ENCODE peak calls at places on chromosome 22, in five cellular contexts. Z is HepG2, M is spleen, N is brain microvascular endothelial cell, A is HCT116. J is an unnamed sample.

GRCh38 chr22:20563941-20564371 is 56.5 kb downstream of the MED15 start:
- DNase-seq in M (no peak), N (no peak), A (no peak), Z (no peak), J (no peak)

GRCh38 chr22:20227363-20227762 is 40.8 kb downstream of the RTN4R start:
- DNase-seq in M (no peak), Z (no peak), A (no peak), N (no peak), J (no peak)

GRCh38 chr22:43861529-43861928 is 784 bp downstream of the SULT4A1 start:
- DNase-seq in N (no peak), M (peak), Z (no peak), A (no peak), J (no peak)

GRCh38 chr22:20246368-20247009 is 21.6 kb downstream of the RTN4R start:
- DNase-seq in Z (no peak), M (no peak), N (no peak), A (no peak), J (no peak)

GRCh38 chr22:40235418-40235817 is 57.7 kb downstream of the TNRC6B start:
- DNase-seq in A (no peak), N (no peak), M (no peak), Z (no peak), J (no peak)

GRCh38 chr22:24952837-24953293 is 349 bp downstream of the KIAA1671 start:
- DNase-seq in Z (peak), M (peak), N (peak), A (peak), J (no peak)

GRCh38 chr22:41216984-41217383 is 11.9 kb downstream of the L3MBTL2 start:
- DNase-seq in Z (no peak), N (no peak), M (no peak), A (no peak), J (peak)

GRCh38 chr22:46245515-46245914 is 4.6 kb downstream of the CDPF1 start:
- DNase-seq in A (no peak), Z (no peak), M (no peak), N (no peak), J (no peak)

GRCh38 chr22:40718250-40719204 is 39.2 kb downstream of the MCHR1 start:
- DNase-seq in Z (no peak), A (no peak), N (no peak), M (no peak), J (no peak)

GRCh38 chr22:46009730-46010129 is 32.8 kb upstream of the WNT7B start:
- DNase-seq in A (no peak), N (no peak), M (peak), Z (no peak), J (peak)

GRCh38 chr22:41380993-41381328 is 781 bp upstream of the TEF start:
- DNase-seq in Z (peak), N (peak), A (peak), M (no peak), J (peak)

GRCh38 chr22:17931400-17931825 is 92.9 kb downstream of the MICAL3 start:
- DNase-seq in Z (no peak), A (no peak), N (no peak), M (no peak), J (no peak)

GRCh38 chr22:25451480-25452114 is 112.9 kb upstream of the GRK3 start:
- DNase-seq in Z (no peak), A (no peak), N (no peak), M (no peak), J (no peak)

GRCh38 chr22:48438791-48439559 is 1388.7 kb downstream of the BRD1 start:
- DNase-seq in N (no peak), M (no peak), A (no peak), Z (no peak), J (no peak)

GRCh38 chr22:35218079-35218478 is 39.2 kb upstream of the HMGXB4 start:
- DNase-seq in M (no peak), N (peak), A (no peak), Z (no peak), J (no peak)

GRCh38 chr22:39185601-39186012 is 33.1 kb upstream of the CBX7 start:
- DNase-seq in N (no peak), M (peak), A (no peak), Z (peak), J (no peak)

GRCh38 chr22:46571642-46572250 is 34.3 kb upstream of the CELSR1 start:
- DNase-seq in M (peak), N (no peak), A (no peak), Z (no peak), J (no peak)

GRCh38 chr22:25051983-25052710 is 99.6 kb downstream of the KIAA1671 start:
- DNase-seq in Z (peak), A (no peak), M (no peak), N (no peak), J (no peak)

GRCh38 chr22:27137809-27138400 is 480.5 kb downstream of the MIAT start:
- DNase-seq in A (no peak), Z (no peak), N (no peak), M (no peak), J (no peak)

GRCh38 chr22:24592144-24592845 is 578 bp downstream of the LRRC75B start:
- DNase-seq in Z (no peak), M (no peak), A (no peak), N (no peak), J (no peak)

GRCh38 chr22:38699784-38700183 is 959 bp downstream of the JOSD1 start:
- DNase-seq in Z (peak), M (no peak), A (no peak), N (no peak), J (no peak)

GRCh38 chr22:26681395-26681821 is 24.0 kb downstream of the MIAT start:
- DNase-seq in Z (no peak), A (no peak), N (peak), M (peak), J (no peak)

GRCh38 chr22:24053481-24054226 is 42.5 kb downstream of the CABIN1 start:
- DNase-seq in A (no peak), Z (no peak), M (no peak), N (no peak), J (no peak)

GRCh38 chr22:44885806-44886360 is 123.9 kb downstream of the PHF21B start:
- DNase-seq in N (no peak), Z (no peak), M (no peak), A (no peak), J (no peak)
- H3K27ac ChIP-seq in N (no peak), Z (no peak), M (no peak), A (no peak), J (no peak)

GRCh38 chr22:36469094-36469710 is 12.2 kb downstream of the TXN2 start:
- DNase-seq in M (no peak), Z (no peak), N (no peak), A (no peak), J (no peak)

GRCh38 chr22:36471341-36471821 is 10.1 kb downstream of the TXN2 start:
- DNase-seq in Z (no peak), N (peak), A (no peak), M (no peak), J (no peak)

GRCh38 chr22:36470994-36471331 is 10.5 kb downstream of the TXN2 start:
- DNase-seq in M (no peak), N (peak), Z (no peak), A (no peak), J (no peak)

GRCh38 chr22:36472689-36473088 is 8.8 kb downstream of the TXN2 start:
- DNase-seq in M (no peak), A (no peak), N (no peak), Z (no peak), J (no peak)

DNA sequence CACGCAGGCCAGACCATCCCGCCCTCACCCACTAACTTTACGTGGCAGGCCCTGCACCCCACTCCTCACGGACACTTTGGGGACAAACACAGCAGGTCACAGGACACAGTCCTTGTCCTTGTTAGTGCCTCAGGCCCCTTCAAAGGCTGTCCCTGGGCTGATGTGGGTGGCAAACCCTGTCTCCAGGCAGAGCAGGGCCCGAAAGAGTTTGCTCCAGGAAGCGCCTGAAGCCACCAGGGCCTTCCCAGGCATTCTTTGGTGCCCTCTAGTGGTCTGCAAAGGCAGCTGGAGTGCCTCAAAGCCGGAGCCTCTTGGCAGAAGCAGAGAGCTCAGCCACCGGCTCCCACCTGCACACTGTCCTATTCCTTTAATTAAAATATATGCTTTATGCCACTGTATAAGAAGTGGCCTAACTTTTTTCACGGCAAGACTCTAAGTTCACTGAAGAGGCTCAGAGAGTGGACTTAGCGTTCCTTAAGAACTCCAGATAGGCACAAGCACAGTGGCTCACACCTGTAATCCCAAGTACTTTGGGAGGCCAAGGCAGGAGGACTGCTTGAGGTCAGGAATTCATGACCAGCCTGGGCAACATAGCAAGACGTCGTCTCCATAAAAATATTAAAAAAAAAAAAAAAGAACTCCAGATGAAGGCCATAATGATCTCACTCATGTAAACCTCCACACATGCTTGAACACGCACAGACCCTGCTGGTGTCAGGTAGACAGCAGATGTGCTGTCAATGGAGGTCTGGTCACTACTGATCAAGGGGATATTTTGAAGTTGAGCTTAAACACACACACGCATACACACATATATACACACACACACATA is 11.1 kb downstream of the TXN2 start:
- DNase-seq in A (peak), Z (peak), N (peak), M (peak), J (peak)
- TF ChIP-seq CTCF in A (peak), Z (peak), N (peak), M (peak), J (peak)

GRCh38 chr22:42509548-42509947 is 10.0 kb downstream of the RRP7A start:
- DNase-seq in A (no peak), N (no peak), M (no peak), Z (no peak), J (no peak)

GRCh38 chr22:42515896-42516295 is 3.7 kb downstream of the RRP7A start:
- DNase-seq in Z (peak), M (no peak), A (no peak), N (no peak), J (no peak)

DNA sequence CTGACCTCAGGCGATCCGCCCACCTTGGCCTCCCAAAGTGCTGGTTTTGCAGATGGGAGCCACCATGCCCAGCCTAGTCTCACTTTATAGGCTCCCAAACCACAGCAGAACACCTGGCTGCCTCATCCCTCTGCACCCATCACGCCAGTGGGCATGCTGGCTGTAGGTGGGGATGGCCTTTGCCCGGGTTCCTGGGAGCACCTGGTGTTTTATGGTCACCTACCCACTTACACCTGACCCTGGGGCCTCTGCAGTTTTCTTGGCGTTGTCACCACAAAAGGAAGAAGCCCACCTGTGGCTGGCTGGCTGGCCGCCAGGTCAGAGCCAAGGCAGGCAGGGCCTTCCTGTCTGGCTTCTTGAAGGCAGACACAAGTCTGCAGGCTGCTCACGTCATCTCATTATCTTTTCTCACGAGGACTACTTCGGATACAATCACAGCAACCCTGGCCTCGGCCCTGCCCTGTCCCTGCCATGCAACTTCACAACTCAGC is 8.2 kb downstream of the RRP7A start:
- DNase-seq in A (no peak), M (no peak), N (no peak), Z (no peak), J (no peak)
- H3K4me3 ChIP-seq in A (no peak), M (no peak), N (no peak), Z (no peak), J (no peak)

GRCh38 chr22:29284196-29284595 is 16.1 kb downstream of the EWSR1 start:
- DNase-seq in M (no peak), N (no peak), A (no peak), Z (no peak), J (no peak)
- H3K27ac ChIP-seq in M (no peak), N (no peak), A (no peak), Z (no peak), J (no peak)

DNA sequence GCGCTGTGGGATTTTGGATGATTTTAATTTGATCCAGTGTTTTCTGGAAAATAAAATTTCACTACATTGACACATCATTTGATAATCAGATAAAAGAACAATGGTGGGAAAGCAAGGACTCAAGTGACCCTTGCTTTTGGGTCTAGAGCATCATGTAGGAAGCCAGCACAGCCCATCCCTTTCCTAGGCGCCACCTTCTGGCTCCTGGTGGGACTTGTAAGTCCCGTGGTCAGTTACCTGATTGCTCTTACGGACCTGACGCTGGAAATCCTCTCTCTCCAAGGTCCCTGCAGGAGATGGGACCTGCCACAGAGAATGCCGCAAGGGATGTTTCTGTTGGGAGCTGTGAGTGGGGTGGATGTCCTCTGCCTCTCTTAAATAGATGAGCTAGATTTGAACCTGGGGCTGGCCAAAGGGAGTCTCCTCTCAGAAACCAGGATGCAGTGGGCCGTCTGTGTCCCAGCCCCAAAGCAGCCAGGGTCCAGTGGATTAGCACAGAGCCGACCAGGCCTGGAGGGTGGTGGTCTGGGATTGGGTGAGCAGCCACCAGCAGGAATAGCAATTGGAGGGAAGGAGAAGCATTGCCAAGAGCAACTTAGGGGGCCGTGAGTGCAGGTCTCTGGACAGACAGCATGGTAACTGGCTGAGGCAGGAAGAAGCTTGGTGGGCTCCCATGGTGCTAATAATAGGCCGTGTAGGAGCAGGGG is 21.7 kb downstream of the TIMP3 start:
- DNase-seq in A (peak), M (no peak), N (no peak), Z (peak), J (no peak)
- TF ChIP-seq CTCF in A (peak), M (no peak), N (peak), Z (peak), J (peak)

GRCh38 chr22:49986325-49986724 is 25.8 kb downstream of the PIM3 start:
- DNase-seq in M (no peak), A (no peak), Z (no peak), N (no peak), J (no peak)

GRCh38 chr22:49979587-49980264 is 19.2 kb downstream of the PIM3 start:
- DNase-seq in Z (peak), M (no peak), N (peak), A (no peak), J (no peak)

GRCh38 chr22:49977578-49977977 is 17.0 kb downstream of the PIM3 start:
- DNase-seq in N (no peak), M (no peak), Z (no peak), A (no peak), J (no peak)

DNA sequence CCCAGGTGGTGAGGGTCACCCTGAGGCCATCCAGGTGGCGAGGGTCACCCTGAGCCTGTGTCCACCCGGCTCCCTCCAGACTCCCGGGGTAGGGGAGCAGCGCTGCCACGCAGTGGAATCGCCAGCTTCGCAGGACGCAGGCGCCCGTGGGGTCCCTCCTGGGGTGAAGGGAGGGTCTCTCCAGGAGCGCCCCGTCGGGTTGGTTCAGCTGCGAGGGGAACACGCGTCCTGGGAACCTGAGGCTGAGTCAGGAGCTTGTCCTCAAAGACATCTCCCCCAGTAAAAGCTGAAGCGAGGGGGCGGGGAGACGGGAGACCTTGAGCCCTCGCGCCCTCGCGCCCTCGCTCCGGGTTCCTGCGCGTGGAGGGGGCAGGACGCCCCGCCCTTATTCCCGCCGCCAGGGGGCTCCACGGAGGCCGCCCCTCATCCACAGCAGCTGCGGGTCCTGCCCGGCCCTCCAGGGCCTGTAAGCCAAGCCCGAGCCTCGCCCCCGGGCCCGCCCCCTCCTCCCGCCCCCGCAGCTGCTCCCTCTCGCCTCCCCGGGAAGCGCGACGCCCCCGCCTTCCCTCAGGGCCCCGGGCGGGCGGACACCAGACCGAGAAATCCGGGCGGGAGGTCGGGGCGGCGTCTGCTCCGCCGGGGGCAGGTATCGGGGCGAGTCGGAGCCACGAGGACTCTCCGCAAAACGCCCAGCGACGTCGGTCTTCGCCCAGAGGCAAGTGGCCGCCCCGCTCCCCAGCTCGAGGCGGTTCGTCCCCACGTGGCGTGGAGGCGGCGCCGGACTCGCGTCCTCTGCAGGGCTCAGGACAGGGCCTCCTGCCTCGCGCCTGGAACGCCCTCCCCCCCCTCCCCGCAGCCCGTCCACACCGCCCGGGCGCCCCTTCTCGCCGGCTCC is 22.8 kb downstream of the PIM3 start:
- DNase-seq in N (no peak), A (no peak), M (peak), Z (no peak), J (no peak)
- H3K4me3 ChIP-seq in N (no peak), A (no peak), M (peak), Z (no peak), J (no peak)

GRCh38 chr22:28800308-28801041 is at the start of gene XBP1:
- DNase-seq in Z (peak), N (peak), A (peak), M (peak), J (peak)

GRCh38 chr22:28799834-28800307 is 498 bp downstream of the XBP1 start:
- DNase-seq in Z (no peak), A (no peak), N (peak), M (peak), J (peak)

GRCh38 chr22:28799125-28799833 is 1.1 kb downstream of the XBP1 start:
- DNase-seq in N (peak), M (no peak), Z (peak), A (peak), J (no peak)

GRCh38 chr22:28801845-28802594 is 1.7 kb upstream of the XBP1 start:
- DNase-seq in Z (peak), N (no peak), A (no peak), M (no peak), J (no peak)

DNA sequence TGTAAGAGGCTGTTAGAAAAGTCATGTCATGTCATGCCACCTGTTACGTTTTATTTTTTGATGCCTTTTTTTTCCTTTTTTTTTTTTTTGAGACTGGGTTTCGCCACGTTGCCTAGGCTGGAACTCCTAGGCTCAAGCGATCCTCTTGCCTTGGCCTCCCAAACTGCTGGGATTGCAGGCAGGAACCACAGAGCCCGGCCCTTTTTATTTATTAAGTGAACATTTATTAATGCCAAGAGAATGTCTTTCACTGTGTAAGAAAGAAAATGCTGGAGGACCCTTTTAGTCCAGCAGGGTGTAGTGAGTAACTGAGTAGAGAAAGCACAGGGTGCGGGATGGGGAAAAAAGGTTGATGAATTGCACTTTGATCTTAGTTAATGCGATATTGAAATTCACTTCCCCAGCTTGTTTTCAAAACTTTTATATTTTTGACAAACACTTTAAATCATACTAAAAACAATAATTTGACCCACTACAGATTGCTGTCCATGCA is 2.3 kb upstream of the XBP1 start:
- DNase-seq in A (no peak), M (no peak), Z (peak), N (no peak), J (no peak)
- H3K27ac ChIP-seq in A (no peak), M (peak), Z (peak), N (no peak), J (peak)

GRCh38 chr22:33210129-33210784 is 152.1 kb upstream of the SYN3 start:
- DNase-seq in M (no peak), Z (peak), A (no peak), N (peak), J (no peak)
- TF ChIP-seq CTCF in M (no peak), Z (peak), A (no peak), N (peak), J (peak)

GRCh38 chr22:37190262-37190780 is 2.3 kb upstream of the C1QTNF6 start:
- DNase-seq in Z (no peak), N (no peak), M (no peak), A (no peak), J (no peak)
- H3K4me3 ChIP-seq in Z (no peak), N (no peak), M (no peak), A (no peak), J (no peak)

J was measured in left lung.